ENCODE peak calls at places on chromosomes 1 and 21, in seven cellular contexts. P, B, W, N, U, Y and R are unnamed samples.

GRCh38 chr1:88773540-88774150 is 89.6 kb downstream of the PKN2 start:
- DNase-seq in W (peak; percentile 65), N (peak; percentile 72), B (no peak), P (peak; percentile 44), U (no peak), Y (peak; percentile 65), R (no peak)

GRCh38 chr21:36854391-36854790 is 112.1 kb downstream of the HLCS start:
- DNase-seq in W (no peak), P (no peak), N (peak; percentile 34), Y (no peak), B (no peak), U (peak; percentile 69), R (peak; percentile 63)

GRCh38 chr1:168653567-168653966 is 75.4 kb downstream of the DPT start:
- DNase-seq in N (no peak), B (no peak), P (no peak), W (no peak), U (no peak), Y (no peak), R (no peak)

GRCh38 chr1:29083318-29084195 is 40.1 kb downstream of the TMEM200B start:
- DNase-seq in N (no peak), W (no peak), B (no peak), U (no peak), P (no peak), Y (no peak), R (no peak)

GRCh38 chr1:24717867-24718650 is 27.2 kb upstream of the CLIC4 start:
- DNase-seq in P (no peak), U (no peak), N (no peak), Y (no peak), B (no peak), W (no peak), R (no peak)

GRCh38 chr1:12179111-12179519 is 12.3 kb downstream of the TNFRSF1B start:
- DNase-seq in W (no peak), Y (peak; percentile 9), P (no peak), B (no peak), U (no peak), N (peak; percentile 88), R (no peak)

GRCh38 chr21:45867041-45867630 is 114.4 kb upstream of the COL6A1 start:
- DNase-seq in N (no peak), B (peak; percentile 70), U (no peak), W (no peak), Y (no peak), P (no peak), R (no peak)

GRCh38 chr21:14771587-14771986 is 225.5 kb upstream of the SAMSN1 start:
- DNase-seq in B (no peak), N (no peak), Y (no peak), U (no peak), W (no peak), P (no peak), R (no peak)

GRCh38 chr1:165854101-165854845 is 26.9 kb downstream of the UCK2 start:
- DNase-seq in Y (peak; percentile 83), N (peak; percentile 95), W (peak; percentile 47), P (no peak), U (no peak), B (no peak), R (no peak)

GRCh38 chr1:162373541-162374375 is 2.9 kb downstream of the SPATA46 start:
- DNase-seq in U (no peak), P (no peak), B (no peak), N (peak; percentile 16), Y (peak; percentile 71), W (peak; percentile 87), R (no peak)

GRCh38 chr1:27119270-27119618 is 35.7 kb downstream of the SLC9A1 start:
- DNase-seq in N (no peak), B (no peak), Y (no peak), U (no peak), W (no peak), P (no peak), R (no peak)

GRCh38 chr21:43339668-43340067 is 87.3 kb downstream of the SIK1 start:
- DNase-seq in N (no peak), U (no peak), Y (no peak), P (no peak), B (peak; percentile 87), W (no peak), R (no peak)

GRCh38 chr1:210441028-210441427 is 112.3 kb downstream of the HHAT start:
- DNase-seq in U (no peak), P (no peak), Y (no peak), W (no peak), N (no peak), B (no peak), R (no peak)

GRCh38 chr1:21297975-21298374 is 7.7 kb upstream of the ECE1 start:
- DNase-seq in U (no peak), N (no peak), B (no peak), P (no peak), Y (no peak), W (no peak), R (no peak)

GRCh38 chr1:209431813-209432442 is 151.6 kb upstream of the CAMK1G start:
- DNase-seq in Y (no peak), B (no peak), U (no peak), N (no peak), W (no peak), P (no peak), R (no peak)

GRCh38 chr1:109655624-109656519 is at the start of gene GSTM4:
- DNase-seq in Y (peak; percentile 54), P (no peak), U (peak; percentile 87), N (peak; percentile 61), B (peak; percentile 96), W (peak; percentile 43), R (peak; percentile 84)

GRCh38 chr1:9852410-9853301 is 28.9 kb upstream of the CLSTN1 start:
- DNase-seq in U (no peak), Y (peak; percentile 55), B (no peak), W (no peak), P (no peak), N (peak; percentile 59), R (peak; percentile 62)

GRCh38 chr1:67347688-67348472 is 40.2 kb downstream of the IL12RB2 start:
- DNase-seq in B (no peak), W (peak; percentile 55), U (peak; percentile 49), Y (peak; percentile 36), N (peak; percentile 61), P (peak; percentile 81), R (peak; percentile 27)

GRCh38 chr1:186958520-186958919 is 129.8 kb downstream of the PLA2G4A start:
- DNase-seq in Y (no peak), B (no peak), P (no peak), N (peak; percentile 91), U (no peak), W (no peak), R (no peak)

GRCh38 chr1:108089482-108089881 is 110.7 kb downstream of the SLC25A24 start:
- DNase-seq in U (no peak), Y (no peak), B (no peak), P (no peak), W (no peak), N (no peak), R (no peak)
- TF ChIP-seq CTCF in U (no peak), Y (no peak), B (no peak), P (no peak), W (no peak), N (no peak), R (no peak)

DNA sequence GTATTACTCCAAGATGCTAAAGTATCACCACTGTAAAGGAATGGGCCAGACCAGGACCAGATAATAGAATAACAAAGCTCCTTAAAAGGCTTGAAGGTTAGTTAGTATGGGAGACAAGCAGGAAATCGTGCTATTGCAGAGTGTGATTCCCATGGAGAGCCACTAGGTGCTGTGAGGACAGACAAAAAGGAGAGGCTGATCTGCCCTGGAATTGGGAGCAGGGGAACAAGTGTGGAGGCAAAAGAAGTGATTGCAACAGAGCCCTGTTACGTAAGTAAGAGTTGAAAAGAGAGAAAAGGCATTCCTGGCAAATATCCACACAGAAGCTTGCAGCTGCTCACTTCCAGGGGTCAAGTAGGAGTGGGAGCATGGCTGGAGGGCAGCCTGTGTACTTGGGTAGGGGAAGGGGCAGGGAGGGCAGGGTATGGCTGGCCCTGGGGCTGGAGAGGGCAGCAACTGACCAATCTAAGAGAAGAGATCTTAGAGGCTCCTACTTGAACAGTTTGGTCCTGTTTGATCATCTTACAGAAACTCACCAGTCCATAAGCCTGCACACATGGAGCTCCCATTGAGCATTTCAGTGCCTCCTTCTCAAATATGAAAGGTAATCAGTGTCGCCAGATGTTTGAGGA is 207.7 kb upstream of the GJB5 start:
- DNase-seq in W (no peak), N (no peak), U (peak; percentile 35), B (no peak), Y (no peak), P (no peak), R (no peak)
- TF ChIP-seq CTCF in W (peak; percentile 37), N (no peak), U (peak; percentile 39), B (no peak), Y (no peak), P (peak; percentile 52), R (peak; percentile 56)

GRCh38 chr1:17573518-17574041 is 34.1 kb downstream of the ARHGEF10L start:
- DNase-seq in N (no peak), U (peak; percentile 48), W (no peak), P (no peak), B (no peak), Y (no peak), R (peak; percentile 48)

GRCh38 chr1:17570228-17570627 is 30.7 kb downstream of the ARHGEF10L start:
- DNase-seq in W (no peak), B (no peak), U (no peak), P (no peak), N (no peak), Y (no peak), R (no peak)

GRCh38 chr1:17569200-17570139 is 30.0 kb downstream of the ARHGEF10L start:
- DNase-seq in B (no peak), P (no peak), U (no peak), Y (peak; percentile 87), W (peak; percentile 82), N (peak; percentile 84), R (no peak)

GRCh38 chr1:17574502-17574901 is 35.0 kb downstream of the ARHGEF10L start:
- DNase-seq in U (peak; percentile 55), W (no peak), B (no peak), Y (no peak), N (no peak), P (no peak), R (no peak)

GRCh38 chr1:17572264-17572985 is 32.9 kb downstream of the ARHGEF10L start:
- DNase-seq in Y (no peak), P (no peak), N (no peak), U (peak; percentile 69), W (no peak), B (no peak), R (no peak)
- TF ChIP-seq CTCF in Y (peak; percentile 47), P (peak; percentile 51), N (no peak), U (peak; percentile 53), W (peak; percentile 39), B (no peak), R (peak; percentile 39)

DNA sequence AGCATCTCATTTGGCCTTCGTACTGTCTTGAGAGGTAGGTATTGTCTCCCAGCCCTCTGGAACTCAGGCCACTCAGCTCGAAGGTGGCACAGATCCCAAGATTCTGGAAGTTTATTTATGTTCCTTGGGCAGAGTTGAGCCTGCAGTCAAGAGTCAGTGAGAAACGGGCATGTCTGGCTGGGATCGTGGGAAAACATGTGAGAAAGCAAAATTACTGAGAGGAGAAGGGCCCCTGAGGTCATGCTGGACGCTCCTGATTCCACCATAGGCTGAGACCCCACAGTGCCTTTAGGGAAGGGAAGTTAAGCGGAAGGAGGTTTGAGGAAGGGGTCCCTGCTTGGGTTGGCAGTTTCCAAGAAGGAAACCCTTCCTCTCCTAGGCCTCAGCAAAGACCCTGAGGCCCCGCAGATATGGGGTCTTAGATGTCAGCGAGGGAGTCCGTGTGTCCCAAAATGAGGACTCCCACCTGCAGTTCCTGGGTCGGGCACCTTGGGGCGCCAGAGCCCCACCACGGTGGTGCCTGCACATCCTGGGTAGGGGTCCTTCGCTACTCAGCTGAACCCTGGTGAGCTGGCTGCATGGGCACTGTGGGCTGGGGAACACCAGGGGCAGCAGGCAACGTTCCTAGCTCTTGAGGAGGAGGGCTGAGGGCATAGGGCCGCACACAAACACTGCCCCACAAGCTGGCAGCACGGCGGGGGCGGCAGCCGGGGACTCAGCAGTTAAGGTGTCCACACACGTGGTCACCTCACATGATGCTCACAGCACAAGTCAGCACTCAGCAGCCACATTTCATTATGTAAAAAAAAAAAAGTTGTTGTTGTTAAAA is 12.3 kb upstream of the SEMA4A start:
- DNase-seq in P (no peak), N (peak; percentile 48), U (peak; percentile 94), W (no peak), Y (peak; percentile 33), B (no peak), R (peak; percentile 88)
- TF ChIP-seq CTCF in P (peak; percentile 56), N (peak; percentile 46), U (peak; percentile 93), W (peak; percentile 64), Y (peak; percentile 83), B (peak; percentile 61), R (peak; percentile 80)